ENCODE peak calls at places on chromosomes 7 and 10, in five cellular contexts. R is A549, H is HepG2, Q is GM12878, D is K562. I is an unnamed sample.

GRCh38 chr10:124057580-124057979 is 35.8 kb downstream of the CHST15 start:
- DNase-seq in R (no peak), H (no peak), Q (no peak), D (no peak), I (no peak)

GRCh38 chr7:45897042-45897690 is 8.9 kb downstream of the IGFBP1 start:
- DNase-seq in R (no peak), H (no peak), Q (no peak), D (no peak), I (no peak)

GRCh38 chr7:120609136-120609753 is 248.7 kb downstream of the TSPAN12 start:
- DNase-seq in R (no peak), H (no peak), Q (no peak), D (no peak), I (no peak)

GRCh38 chr7:45181286-45181960 is 23.8 kb downstream of the RAMP3 start:
- DNase-seq in R (no peak), H (no peak), Q (no peak), D (no peak), I (no peak)

GRCh38 chr7:30433082-30433481 is 45.5 kb downstream of the NOD1 start:
- DNase-seq in R (no peak), H (no peak), Q (no peak), D (no peak), I (peak; percentile 58)

GRCh38 chr10:35650894-35651293 is 8.8 kb upstream of the FZD8 start:
- DNase-seq in R (no peak), H (no peak), Q (no peak), D (no peak), I (no peak)

GRCh38 chr10:63812491-63812890 is 291.3 kb downstream of the REEP3 start:
- DNase-seq in R (no peak), H (no peak), Q (no peak), D (no peak), I (no peak)

GRCh38 chr7:151599401-151600227 is 79.9 kb upstream of the RHEB start:
- DNase-seq in R (peak; percentile 66), H (no peak), Q (no peak), D (no peak), I (no peak)

GRCh38 chr7:157028528-157028903 is 18.1 kb upstream of the MNX1 start:
- DNase-seq in R (no peak), H (no peak), Q (no peak), D (no peak), I (no peak)

GRCh38 chr10:35940067-35940989 is 298.2 kb upstream of the FZD8 start:
- DNase-seq in R (no peak), H (no peak), Q (no peak), D (no peak), I (no peak)

GRCh38 chr7:152366662-152367061 is 69.1 kb downstream of the KMT2C start:
- DNase-seq in R (no peak), H (no peak), Q (no peak), D (no peak), I (no peak)

GRCh38 chr7:20408467-20408826 is 77.7 kb downstream of the ITGB8 start:
- DNase-seq in R (no peak), H (no peak), Q (no peak), D (no peak), I (no peak)

GRCh38 chr10:85008493-85009181 is 680.2 kb downstream of the CCSER2 start:
- DNase-seq in R (peak; percentile 1), H (no peak), Q (no peak), D (no peak), I (no peak)

GRCh38 chr10:42979181-42979580 is 97.7 kb upstream of the RET start:
- DNase-seq in R (no peak), H (no peak), Q (no peak), D (peak; percentile 50), I (no peak)

GRCh38 chr7:37371755-37372154 is 76.9 kb downstream of the ELMO1 start:
- DNase-seq in R (no peak), H (no peak), Q (no peak), D (no peak), I (no peak)

GRCh38 chr7:158246272-158246959 is 341.2 kb downstream of the PTPRN2 start:
- DNase-seq in R (no peak), H (no peak), Q (no peak), D (no peak), I (no peak)

GRCh38 chr7:77393954-77394353 is 22.2 kb downstream of the GSAP start:
- DNase-seq in R (no peak), H (no peak), Q (no peak), D (no peak), I (no peak)

GRCh38 chr7:9557853-9558252 is 1124.4 kb downstream of the NXPH1 start:
- DNase-seq in R (no peak), H (no peak), Q (no peak), D (no peak), I (no peak)

GRCh38 chr10:17387861-17388503 is 66.4 kb downstream of the ST8SIA6 start:
- DNase-seq in R (no peak), H (peak; percentile 31), Q (no peak), D (no peak), I (peak; percentile 18)

GRCh38 chr7:20834656-20835055 is 48.0 kb upstream of the SP8 start:
- DNase-seq in R (no peak), H (no peak), Q (no peak), D (peak; percentile 13), I (peak; percentile 30)

GRCh38 chr10:110495731-110496552 is 1.8 kb upstream of the DUSP5 start:
- DNase-seq in R (peak; percentile 85), H (no peak), Q (no peak), D (peak; percentile 43), I (peak; percentile 62)
- TF ChIP-seq JUNB in R (no peak), H (no peak), Q (peak; percentile 47), D (no peak), I (no peak)

GRCh38 chr7:74584160-74584954 is 73.2 kb upstream of the GTF2I start:
- DNase-seq in R (no peak), H (peak; percentile 81), Q (no peak), D (peak; percentile 80), I (peak; percentile 25)

GRCh38 chr7:74586258-74587200 is 71.0 kb upstream of the GTF2I start:
- DNase-seq in R (no peak), H (no peak), Q (no peak), D (no peak), I (no peak)

GRCh38 chr7:74590814-74591213 is 66.7 kb upstream of the GTF2I start:
- DNase-seq in R (no peak), H (no peak), Q (no peak), D (no peak), I (no peak)

GRCh38 chr7:74585844-74586243 is 71.7 kb upstream of the GTF2I start:
- DNase-seq in R (no peak), H (no peak), Q (no peak), D (no peak), I (no peak)

DNA sequence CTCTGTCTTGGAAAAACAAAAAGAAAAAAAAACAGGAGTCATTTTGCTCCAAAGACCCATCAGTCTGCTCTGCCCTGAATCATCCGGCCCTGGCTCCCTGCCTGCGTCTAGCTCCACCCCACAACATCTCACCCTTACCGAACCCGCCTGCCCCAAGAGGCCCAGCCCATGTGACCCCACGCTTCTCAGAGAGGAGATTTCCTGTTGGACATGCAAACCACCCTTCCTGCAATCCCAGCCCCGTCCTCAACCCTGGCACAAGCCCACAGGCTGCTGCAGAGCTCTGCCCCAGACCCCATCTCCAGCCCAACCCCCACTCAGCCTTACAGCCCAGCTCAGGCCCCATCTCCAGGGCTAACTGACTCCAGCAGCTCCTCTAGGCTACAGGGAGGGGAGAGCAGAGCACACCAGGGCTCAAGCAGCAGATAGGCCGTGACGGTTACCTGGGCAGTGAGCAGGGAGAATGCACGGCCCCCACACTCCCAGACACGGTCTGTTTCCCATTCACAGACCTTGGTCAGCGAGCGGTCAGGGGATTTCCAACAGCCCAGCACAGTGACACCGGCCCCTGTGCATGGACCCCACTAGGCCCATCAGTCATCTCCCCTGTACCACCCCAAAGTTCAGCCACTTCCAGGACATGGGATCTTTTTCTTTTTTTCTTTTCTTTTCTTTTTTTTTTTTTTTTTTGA is 69.9 kb upstream of the GTF2I start:
- DNase-seq in R (peak; percentile 88), H (no peak), Q (peak; percentile 70), D (peak; percentile 67), I (peak; percentile 67)
- TF ChIP-seq JUNB in R (no peak), H (no peak), Q (no peak), D (no peak), I (no peak)

GRCh38 chr7:75991531-75992082 is 2.8 kb downstream of the TMEM120A start:
- DNase-seq in R (no peak), H (no peak), Q (no peak), D (no peak), I (no peak)
- TF ChIP-seq JUNB in R (no peak), H (no peak), Q (no peak), D (no peak), I (no peak)

GRCh38 chr10:6151087-6151977 is 51.4 kb upstream of the PFKFB3 start:
- DNase-seq in R (peak; percentile 66), H (peak; percentile 36), Q (peak; percentile 51), D (peak; percentile 50), I (peak; percentile 91)
- TF ChIP-seq JUNB in R (no peak), H (no peak), Q (no peak), D (no peak), I (no peak)

GRCh38 chr10:7046615-7047014 is 364.2 kb downstream of the SFMBT2 start:
- DNase-seq in R (no peak), H (no peak), Q (peak; percentile 13), D (no peak), I (no peak)

GRCh38 chr10:7043051-7043653 is 367.7 kb downstream of the SFMBT2 start:
- DNase-seq in R (no peak), H (no peak), Q (no peak), D (no peak), I (no peak)

GRCh38 chr10:7040681-7041080 is 370.2 kb downstream of the SFMBT2 start:
- DNase-seq in R (no peak), H (no peak), Q (no peak), D (no peak), I (no peak)

DNA sequence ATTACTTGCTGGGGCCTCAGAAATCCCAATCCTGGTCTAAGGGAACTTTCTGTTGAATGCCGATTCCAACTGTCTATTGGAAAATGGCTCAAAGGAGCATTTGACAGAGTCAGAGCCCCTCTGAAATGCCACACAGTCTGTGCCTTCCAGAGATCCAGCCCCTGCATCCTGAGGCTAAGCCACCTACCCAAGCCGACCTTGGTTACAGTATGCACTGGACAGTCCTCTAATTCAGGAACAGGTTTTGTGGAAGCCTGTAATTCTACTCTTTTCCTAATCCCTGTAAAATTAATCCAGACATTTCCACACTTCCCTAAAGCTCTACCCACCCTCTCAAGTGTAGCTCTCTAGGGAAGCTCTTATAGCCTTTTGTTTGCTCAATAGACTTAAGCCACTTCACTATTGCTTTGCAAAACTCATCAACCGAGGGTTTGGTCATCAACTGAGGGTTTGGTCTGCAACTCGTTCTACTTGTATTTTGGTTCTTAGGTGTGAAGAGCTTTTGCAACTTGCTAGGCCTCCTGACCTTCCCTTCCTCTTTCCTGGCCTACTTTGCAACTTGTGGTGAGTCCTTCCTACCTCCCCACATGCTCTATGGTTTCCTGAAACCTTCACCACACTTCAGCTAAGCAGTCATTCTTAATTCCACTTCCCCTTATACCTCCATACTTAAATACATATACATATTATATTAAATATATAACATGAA is 364.8 kb downstream of the SFMBT2 start:
- DNase-seq in R (no peak), H (no peak), Q (peak; percentile 44), D (no peak), I (no peak)
- TF ChIP-seq JUNB in R (no peak), H (no peak), Q (no peak), D (no peak), I (no peak)

GRCh38 chr10:93152136-93152535 is 78.4 kb downstream of the CYP26A1 start:
- DNase-seq in R (no peak), H (no peak), Q (no peak), D (no peak), I (no peak)
- TF ChIP-seq JUNB in R (no peak), H (no peak), Q (no peak), D (no peak), I (no peak)